ENCODE peak calls at places on chromosomes 7 and 10, in four cellular contexts. Z is hepatocyte, I is HCT116, R is MM.1S. A is an unnamed sample.

GRCh38 chr10:74081192-74081803 is 69.3 kb downstream of the AP3M1 start:
- DNase-seq in I (peak), Z (peak), R (peak), A (peak)

GRCh38 chr7:72123913-72124312 is 288.2 kb downstream of the CALN1 start:
- DNase-seq in Z (no peak), I (no peak), R (no peak), A (no peak)

GRCh38 chr10:30055094-30055701 is 4.2 kb downstream of the JCAD start:
- DNase-seq in I (no peak), R (no peak), Z (no peak), A (no peak)

GRCh38 chr7:55526770-55527169 is 45.5 kb downstream of the VOPP1 start:
- DNase-seq in R (no peak), I (no peak), Z (no peak), A (peak)

GRCh38 chr10:98332623-98333269 is 64.8 kb upstream of the LOXL4 start:
- DNase-seq in I (no peak), Z (no peak), R (no peak), A (no peak)

GRCh38 chr10:21808525-21808924 is 195.0 kb downstream of the DNAJC1 start:
- DNase-seq in Z (no peak), R (no peak), I (no peak), A (no peak)

GRCh38 chr10:100569687-100570517 is 34.2 kb downstream of the HIF1AN start:
- DNase-seq in I (peak), R (no peak), Z (no peak), A (peak)

GRCh38 chr10:130745251-130745650 is 566.3 kb downstream of the TCERG1L start:
- DNase-seq in I (no peak), Z (no peak), R (no peak), A (no peak)

GRCh38 chr7:132250480-132251326 is 325.6 kb downstream of the PLXNA4 start:
- DNase-seq in R (no peak), I (no peak), Z (no peak), A (no peak)

GRCh38 chr7:68800316-68800715 is 798.0 kb upstream of the AUTS2 start:
- DNase-seq in Z (no peak), R (no peak), I (no peak), A (no peak)

GRCh38 chr7:129307592-129307991 is 82.8 kb downstream of the AHCYL2 start:
- DNase-seq in R (no peak), I (no peak), Z (no peak), A (no peak)

GRCh38 chr10:110783509-110784103 is 88.1 kb upstream of the PDCD4 start:
- DNase-seq in I (no peak), R (no peak), Z (no peak), A (no peak)

GRCh38 chr10:3090914-3091313 is 23.6 kb downstream of the PFKP start:
- DNase-seq in Z (peak), I (peak), R (no peak), A (no peak)

GRCh38 chr10:110861930-110862677 is 9.6 kb upstream of the PDCD4 start:
- DNase-seq in R (no peak), I (no peak), Z (no peak), A (no peak)

GRCh38 chr7:5596046-5596895 is 172.6 kb upstream of the TNRC18 start:
- DNase-seq in R (no peak), I (peak), Z (peak), A (peak)

GRCh38 chr10:89216056-89216455 is 8.9 kb upstream of the CH25H start:
- DNase-seq in R (no peak), I (no peak), Z (no peak), A (no peak)

GRCh38 chr10:8430321-8430720 is 375.8 kb downstream of the GATA3 start:
- DNase-seq in I (no peak), R (no peak), Z (no peak), A (no peak)

GRCh38 chr10:73859441-73860049 is 14.8 kb downstream of the CAMK2G start:
- DNase-seq in I (no peak), R (no peak), Z (no peak), A (no peak)

GRCh38 chr10:5465976-5466450 is 33.4 kb downstream of the CALML5 start:
- DNase-seq in R (no peak), Z (no peak), I (no peak), A (no peak)

GRCh38 chr10:117553171-117553814 is 10.7 kb downstream of the EMX2 start:
- DNase-seq in R (no peak), Z (no peak), I (no peak), A (no peak)

GRCh38 chr7:114412548-114412947 is 2.1 kb upstream of the FOXP2 start:
- DNase-seq in Z (no peak), R (no peak), I (no peak), A (no peak)

GRCh38 chr7:158474488-158474887 is 113.1 kb downstream of the PTPRN2 start:
- DNase-seq in R (no peak), I (no peak), Z (no peak), A (no peak)

GRCh38 chr10:24723386-24723787 is 300 bp downstream of the ARHGAP21 start:
- DNase-seq in Z (no peak), R (peak), I (no peak), A (peak)

GRCh38 chr10:6643962-6644361 is 63.9 kb upstream of the PRKCQ start:
- DNase-seq in R (peak), I (no peak), Z (no peak), A (no peak)

GRCh38 chr10:124211921-124212320 is 118.5 kb upstream of the CHST15 start:
- DNase-seq in Z (no peak), I (no peak), R (no peak), A (no peak)

GRCh38 chr10:124207391-124207790 is 114.0 kb upstream of the CHST15 start:
- DNase-seq in R (no peak), Z (no peak), I (no peak), A (no peak)

GRCh38 chr10:124212702-124213101 is 119.3 kb upstream of the CHST15 start:
- DNase-seq in R (no peak), Z (no peak), I (no peak), A (no peak)

GRCh38 chr10:124213471-124213870 is 120.1 kb upstream of the CHST15 start:
- DNase-seq in I (no peak), Z (no peak), R (no peak), A (no peak)

DNA sequence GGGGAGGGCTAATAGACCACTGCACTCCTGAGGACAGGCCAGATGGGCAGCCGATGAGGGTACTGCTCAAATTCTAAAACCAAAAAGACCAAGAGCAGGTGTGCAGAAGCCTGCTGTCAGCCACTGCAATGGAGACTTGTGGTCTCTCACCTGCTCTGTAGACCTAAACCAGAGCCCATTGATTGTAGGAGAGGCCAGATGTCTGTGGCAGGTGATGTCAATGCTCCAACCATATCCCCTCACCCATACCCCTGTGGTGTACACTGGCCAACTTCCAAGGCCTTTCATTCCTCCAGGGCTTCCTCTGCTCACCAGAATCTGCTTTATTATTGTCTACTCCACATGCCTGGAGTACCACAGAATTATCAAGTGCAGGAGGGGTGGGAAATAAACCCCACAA is 116.9 kb upstream of the CHST15 start:
- DNase-seq in I (no peak), R (no peak), Z (no peak), A (no peak)
- TF ChIP-seq EZH2phosphoT487 in I (no peak), R (no peak), Z (no peak), A (no peak)

GRCh38 chr7:77349141-77349540 is 67.0 kb downstream of the GSAP start:
- DNase-seq in Z (no peak), R (no peak), I (no peak), A (no peak)
- TF ChIP-seq EZH2phosphoT487 in Z (no peak), R (no peak), I (no peak), A (no peak)

GRCh38 chr7:138434458-138435093 is 25.5 kb upstream of the TRIM24 start:
- DNase-seq in R (no peak), I (no peak), Z (no peak), A (no peak)

GRCh38 chr7:138436388-138436787 is 23.7 kb upstream of the TRIM24 start:
- DNase-seq in I (no peak), R (no peak), Z (no peak), A (no peak)

GRCh38 chr7:138433583-138434437 is 26.2 kb upstream of the TRIM24 start:
- DNase-seq in I (no peak), Z (no peak), R (no peak), A (no peak)

GRCh38 chr7:138431517-138431916 is 28.5 kb upstream of the TRIM24 start:
- DNase-seq in I (no peak), Z (no peak), R (no peak), A (peak)

DNA sequence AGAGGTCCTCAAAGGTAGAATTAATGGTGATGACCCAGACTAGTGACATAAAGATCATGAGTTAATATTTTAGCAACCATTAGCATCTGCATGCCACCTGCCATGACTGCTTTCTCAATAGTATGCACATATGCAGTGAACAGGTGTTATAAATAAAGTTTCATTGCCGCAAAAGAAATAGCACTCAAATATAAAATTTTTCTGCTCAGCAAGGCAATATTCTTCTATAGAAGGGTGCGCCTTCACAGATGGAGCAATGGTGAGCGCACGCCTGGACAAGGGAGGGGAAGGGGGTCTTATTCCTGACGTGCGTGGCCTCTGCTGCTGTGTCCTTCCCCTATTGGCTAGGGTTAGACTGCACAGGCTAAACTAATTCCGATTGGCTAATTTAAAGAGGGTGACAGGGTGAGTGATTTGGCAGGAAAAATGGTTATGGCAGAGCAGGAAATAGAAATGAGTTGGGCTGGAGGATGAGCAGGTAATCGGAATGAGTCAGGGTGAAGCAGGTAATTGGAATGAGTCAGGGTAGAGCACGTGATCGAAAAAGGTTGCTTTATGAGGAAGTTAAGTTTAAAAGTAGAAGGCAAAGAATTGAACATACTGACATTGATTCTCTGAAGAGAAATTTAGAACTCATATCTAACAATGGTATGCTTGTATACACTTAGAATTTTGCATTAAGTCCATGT is 24.7 kb upstream of the TRIM24 start:
- DNase-seq in I (peak), R (no peak), Z (no peak), A (no peak)
- TF ChIP-seq EZH2phosphoT487 in I (no peak), R (no peak), Z (no peak), A (no peak)

GRCh38 chr10:95810198-95810976 is 54.4 kb downstream of the ENTPD1 start:
- DNase-seq in I (no peak), R (no peak), Z (no peak), A (no peak)

GRCh38 chr10:95818010-95818409 is 62.0 kb downstream of the ENTPD1 start:
- DNase-seq in R (no peak), Z (no peak), I (no peak), A (no peak)

GRCh38 chr10:95815133-95815532 is 59.2 kb downstream of the ENTPD1 start:
- DNase-seq in Z (no peak), I (no peak), R (no peak), A (no peak)

GRCh38 chr10:95815701-95816100 is 59.7 kb downstream of the ENTPD1 start:
- DNase-seq in R (no peak), I (no peak), Z (no peak), A (no peak)

GRCh38 chr10:95814011-95814727 is 58.2 kb downstream of the ENTPD1 start:
- DNase-seq in Z (no peak), R (no peak), I (no peak), A (no peak)
- TF ChIP-seq EZH2phosphoT487 in Z (no peak), R (no peak), I (no peak), A (no peak)

A was measured in OCI-LY7.